ENCODE peak calls at places on chromosomes 5 and 9, in six cellular contexts. N is MM.1S, A is PC-3, Z is GM23248, Y is GM23338, P is hepatocyte. M is an unnamed sample.

GRCh38 chr5:150428106-150428876 is 15.6 kb upstream of the CD74 start:
- DNase-seq in Y (no peak), P (peak; percentile 85), N (no peak), Z (no peak), A (no peak), M (no peak)

GRCh38 chr5:2536632-2537031 is 214.8 kb downstream of the IRX2 start:
- DNase-seq in Y (no peak), P (no peak), N (no peak), A (no peak), Z (no peak), M (no peak)

GRCh38 chr9:82271099-82271498 is 282.5 kb downstream of the SPATA31D1 start:
- DNase-seq in Y (no peak), A (peak; percentile 18), P (no peak), N (no peak), Z (peak; percentile 90), M (no peak)

GRCh38 chr9:121252104-121252851 is 15.7 kb upstream of the GSN start:
- DNase-seq in Y (no peak), A (no peak), Z (no peak), N (no peak), P (no peak), M (no peak)

GRCh38 chr9:2289234-2289755 is 274.1 kb downstream of the SMARCA2 start:
- DNase-seq in A (no peak), Z (no peak), Y (no peak), P (no peak), N (no peak), M (no peak)

GRCh38 chr9:8855046-8855445 is 1055.5 kb upstream of the DMAC1 start:
- DNase-seq in Y (peak; percentile 47), Z (no peak), A (no peak), P (peak; percentile 43), N (peak; percentile 38), M (no peak)

GRCh38 chr9:72441296-72442211 is 76.5 kb upstream of the ZFAND5 start:
- DNase-seq in A (peak; percentile 33), Y (no peak), Z (peak; percentile 28), N (no peak), P (no peak), M (no peak)

GRCh38 chr9:5762421-5762820 is 70.5 kb downstream of the ERMP1 start:
- DNase-seq in P (no peak), A (peak; percentile 70), N (no peak), Z (peak; percentile 48), Y (no peak), M (no peak)

GRCh38 chr5:72109625-72110024 is 2.4 kb downstream of the MAP1B start:
- DNase-seq in N (no peak), P (peak; percentile 18), Z (peak; percentile 78), A (no peak), Y (peak; percentile 33), M (no peak)

GRCh38 chr9:90965911-90966290 is 164.3 kb downstream of the SYK start:
- DNase-seq in A (peak; percentile 4), P (no peak), Y (no peak), N (no peak), Z (no peak), M (no peak)

GRCh38 chr5:131595088-131596033 is 39.7 kb downstream of the RAPGEF6 start:
- DNase-seq in Y (no peak), P (no peak), Z (no peak), N (peak; percentile 8), A (no peak), M (no peak)

GRCh38 chr9:83458530-83458929 is 79.7 kb downstream of the FRMD3 start:
- DNase-seq in Y (no peak), Z (no peak), A (no peak), N (no peak), P (no peak), M (no peak)

GRCh38 chr9:128122809-128123175 is 4.7 kb downstream of the PTGES2 start:
- DNase-seq in P (no peak), N (no peak), Y (no peak), A (no peak), Z (no peak), M (no peak)

GRCh38 chr9:89750117-89750551 is 145.3 kb downstream of the GADD45G start:
- DNase-seq in A (no peak), P (no peak), Z (no peak), N (no peak), Y (peak; percentile 7), M (no peak)

GRCh38 chr5:154138701-154139100 is 51.8 kb upstream of the GALNT10 start:
- DNase-seq in N (no peak), P (no peak), A (no peak), Y (no peak), Z (no peak), M (no peak)

GRCh38 chr5:92518318-92518913 is 1062.6 kb downstream of the NR2F1-AS1 start:
- DNase-seq in Y (peak; percentile 70), A (peak; percentile 58), N (peak; percentile 72), P (peak; percentile 51), Z (peak; percentile 69), M (peak; percentile 1)

GRCh38 chr5:94830520-94830919 is 212.1 kb downstream of the SLF1 start:
- DNase-seq in P (no peak), N (peak; percentile 13), Y (peak; percentile 54), Z (peak; percentile 23), A (peak; percentile 36), M (peak; percentile 37)

GRCh38 chr5:5572010-5572982 is 149.8 kb downstream of the ICE1 start:
- DNase-seq in A (no peak), N (no peak), P (no peak), Y (peak; percentile 15), Z (peak; percentile 2), M (no peak)

GRCh38 chr5:134288610-134289009 is 62.7 kb upstream of the PPP2CA start:
- DNase-seq in P (no peak), Z (no peak), A (no peak), N (no peak), Y (no peak), M (no peak)

GRCh38 chr9:16708638-16709435 is 161.6 kb downstream of the BNC2 start:
- DNase-seq in Y (peak; percentile 88), A (no peak), P (no peak), N (no peak), Z (no peak), M (no peak)

GRCh38 chr9:80134487-80134886 is 562.7 kb downstream of the TLE4 start:
- DNase-seq in P (no peak), Y (no peak), A (no peak), Z (no peak), N (no peak), M (no peak)

GRCh38 chr9:106980551-106981101 is 117.7 kb downstream of the ZNF462 start:
- DNase-seq in P (no peak), N (no peak), A (peak; percentile 29), Y (no peak), Z (peak; percentile 56), M (peak; percentile 22)
- TF ChIP-seq EZH2phosphoT487 in P (no peak), N (no peak), A (no peak), Y (no peak), Z (no peak), M (no peak)

GRCh38 chr5:93600409-93601052 is 17.5 kb downstream of the NR2F1 start:
- DNase-seq in N (no peak), A (no peak), Y (no peak), P (no peak), Z (no peak), M (no peak)
- H3K27ac ChIP-seq in N (no peak overlapping the region), A (no peak overlapping the region), Y (no peak overlapping the region), P (no peak overlapping the region), Z (no peak overlapping the region), M (no peak overlapping the region)

DNA sequence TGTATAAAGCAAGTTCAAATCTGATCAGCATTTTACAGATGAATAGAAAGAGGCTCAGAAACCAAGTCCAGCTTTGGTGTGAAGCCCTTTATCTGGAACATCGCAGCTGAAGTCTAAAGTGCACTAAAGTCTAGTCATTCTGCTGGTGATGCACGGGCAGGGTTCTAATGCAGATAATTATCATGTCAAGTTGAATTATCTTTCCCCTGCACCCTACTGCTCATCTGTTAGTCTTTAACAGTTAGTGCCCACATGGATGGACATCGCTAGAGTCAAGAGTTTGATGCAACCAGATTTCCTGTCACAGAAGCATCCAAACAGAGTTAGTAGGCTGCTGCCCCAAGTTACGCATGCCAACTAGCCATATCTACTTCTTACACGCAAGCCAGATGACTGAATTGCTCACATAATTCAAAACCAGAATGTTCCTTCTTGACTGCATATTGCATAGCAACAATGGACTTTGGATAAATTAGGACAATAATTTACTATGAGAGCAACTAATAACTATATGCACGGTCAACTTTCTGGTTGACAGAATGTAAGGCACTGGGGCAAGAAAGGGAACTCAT is 1.6 kb upstream of the TOMM5 start:
- DNase-seq in P (no peak), N (no peak), Y (no peak), Z (no peak), A (no peak), M (no peak)
- H3K4me3 ChIP-seq in P (no peak overlapping the region), N (peak overlapping the region; percentile 22), Y (no peak overlapping the region), Z (no peak overlapping the region), A (no peak overlapping the region), M (peak overlapping the region; percentile 35)

DNA sequence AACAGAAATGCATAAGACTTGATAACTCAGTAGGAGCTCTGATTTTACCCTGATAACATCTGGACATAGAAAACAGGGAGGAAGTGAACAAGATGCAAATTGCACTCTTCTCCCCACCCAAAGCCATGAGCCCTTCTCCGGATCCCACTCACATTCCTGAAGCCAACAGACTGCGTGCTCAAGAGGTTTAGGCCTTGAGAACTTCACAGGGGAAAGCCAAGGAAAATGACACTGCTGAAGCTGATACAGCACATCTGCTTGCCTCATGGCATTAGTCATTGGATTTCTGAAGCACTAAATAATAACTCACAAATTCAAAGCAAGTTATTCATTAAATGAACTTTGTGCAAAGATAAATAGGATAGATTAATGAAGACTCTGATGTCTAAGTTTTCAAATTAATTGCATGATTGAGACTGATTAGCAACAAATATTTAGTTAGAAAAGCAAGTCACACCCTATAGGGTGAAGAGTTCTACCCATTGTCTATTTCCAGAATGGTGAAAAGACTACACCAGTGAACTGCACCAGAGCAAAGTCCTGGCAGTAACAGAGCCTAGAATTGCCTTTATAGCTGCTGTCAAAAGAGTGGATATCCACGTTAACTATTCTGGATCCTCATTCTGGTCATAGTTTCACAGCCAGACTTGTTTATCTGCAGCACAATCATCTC is 432.3 kb upstream of the RGMB start:
- DNase-seq in Y (no peak), A (no peak), N (no peak), P (no peak), Z (peak; percentile 96), M (no peak)
- TF ChIP-seq EZH2phosphoT487 in Y (no peak), A (no peak), N (no peak), P (no peak), Z (no peak), M (no peak)

M was measured in OCI-LY7.